ENCODE peak calls at places on chromosome 4, in six cellular contexts. U is astrocyte, F is K562, G is fibroblast of lung, T is MM.1S, S is GM12878. W is an unnamed sample.

GRCh38 chr4:169202143-169202699 is 68.5 kb downstream of the SH3RF1 start:
- DNase-seq in U (no peak), F (no peak), G (no peak), T (no peak), S (no peak), W (no peak)

GRCh38 chr4:168558587-168558986 is 61.7 kb downstream of the PALLD start:
- DNase-seq in U (peak), F (no peak), G (no peak), T (no peak), S (no peak), W (no peak)

GRCh38 chr4:168647976-168648375 is 151.1 kb downstream of the PALLD start:
- DNase-seq in U (no peak), F (no peak), G (no peak), T (no peak), S (no peak), W (no peak)

GRCh38 chr4:41258783-41259182 is 2.1 kb downstream of the UCHL1 start:
- DNase-seq in U (peak), F (no peak), G (peak), T (peak), S (no peak), W (peak)

GRCh38 chr4:182885738-182886077 is 31.5 kb downstream of the DCTD start:
- DNase-seq in U (peak), F (no peak), G (peak), T (no peak), S (no peak), W (no peak)

GRCh38 chr4:73315091-73315490 is 56.5 kb upstream of the ANKRD17 start:
- DNase-seq in U (peak), F (no peak), G (peak), T (no peak), S (no peak), W (no peak)

GRCh38 chr4:95478679-95479078 is 70.1 kb downstream of the UNC5C start:
- DNase-seq in U (no peak), F (no peak), G (no peak), T (no peak), S (no peak), W (no peak)

GRCh38 chr4:3434891-3435683 is 6.7 kb upstream of the HGFAC start:
- DNase-seq in U (no peak), F (no peak), G (no peak), T (no peak), S (no peak), W (no peak)

GRCh38 chr4:86961605-86962295 is 26.9 kb downstream of the AFF1 start:
- DNase-seq in U (peak), F (peak), G (peak), T (peak), S (peak), W (no peak)

GRCh38 chr4:52172166-52172565 is 121.1 kb downstream of the SPATA18 start:
- DNase-seq in U (no peak), F (no peak), G (peak), T (no peak), S (no peak), W (no peak)

GRCh38 chr4:153223935-153224334 is 19.7 kb downstream of the TRIM2 start:
- DNase-seq in U (peak), F (no peak), G (peak), T (no peak), S (no peak), W (peak)

GRCh38 chr4:28558871-28559270 is 1698.2 kb downstream of the STIM2 start:
- DNase-seq in U (no peak), F (no peak), G (no peak), T (no peak), S (no peak), W (no peak)

GRCh38 chr4:24470681-24471622 is 113.4 kb downstream of the DHX15 start:
- DNase-seq in U (peak), F (no peak), G (peak), T (peak), S (no peak), W (no peak)

GRCh38 chr4:182536221-182536620 is 293.0 kb downstream of the TENM3 start:
- DNase-seq in U (peak), F (no peak), G (no peak), T (no peak), S (no peak), W (no peak)

GRCh38 chr4:141155586-141155985 is 22.3 kb upstream of the RNF150 start:
- DNase-seq in U (peak), F (no peak), G (no peak), T (no peak), S (no peak), W (no peak)

GRCh38 chr4:55554453-55555030 is 7.8 kb upstream of the CLOCK start:
- DNase-seq in U (no peak), F (no peak), G (peak), T (peak), S (no peak), W (no peak)

GRCh38 chr4:55547918-55548317 is 1.2 kb upstream of the CLOCK start:
- DNase-seq in U (no peak), F (no peak), G (no peak), T (no peak), S (no peak), W (no peak)

GRCh38 chr4:55549888-55550287 is 3.2 kb upstream of the CLOCK start:
- DNase-seq in U (peak), F (no peak), G (peak), T (no peak), S (no peak), W (peak)

GRCh38 chr4:55553442-55553841 is 6.7 kb upstream of the CLOCK start:
- DNase-seq in U (peak), F (no peak), G (peak), T (no peak), S (no peak), W (peak)
- H3K4me3 ChIP-seq in U (no peak), F (no peak), G (peak), T (no peak), S (peak), W (no peak)

DNA sequence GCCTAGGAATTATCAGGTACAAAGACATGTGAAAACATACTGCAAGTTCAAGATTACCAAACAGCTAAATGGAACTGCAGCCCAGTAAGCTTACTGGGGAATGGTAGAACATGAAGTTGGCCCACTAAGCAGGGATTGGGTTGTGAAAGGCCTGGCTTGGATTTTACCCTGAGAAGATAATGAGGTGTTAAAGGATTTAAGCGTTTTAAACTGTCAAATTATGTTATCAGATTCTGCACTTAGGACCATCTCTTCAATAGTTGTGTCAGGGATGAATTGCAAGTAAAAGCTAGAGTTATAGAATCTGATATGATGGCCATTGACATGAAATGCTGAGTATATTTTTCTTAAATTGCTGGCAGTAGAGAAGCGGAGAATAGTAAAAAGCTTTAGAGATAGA is 225.7 kb downstream of the GRID2 start:
- DNase-seq in U (no peak), F (no peak), G (no peak), T (no peak), S (no peak), W (no peak)
- TF ChIP-seq EZH2 in U (no peak), F (no peak), G (no peak), T (no peak), S (no peak), W (no peak)

DNA sequence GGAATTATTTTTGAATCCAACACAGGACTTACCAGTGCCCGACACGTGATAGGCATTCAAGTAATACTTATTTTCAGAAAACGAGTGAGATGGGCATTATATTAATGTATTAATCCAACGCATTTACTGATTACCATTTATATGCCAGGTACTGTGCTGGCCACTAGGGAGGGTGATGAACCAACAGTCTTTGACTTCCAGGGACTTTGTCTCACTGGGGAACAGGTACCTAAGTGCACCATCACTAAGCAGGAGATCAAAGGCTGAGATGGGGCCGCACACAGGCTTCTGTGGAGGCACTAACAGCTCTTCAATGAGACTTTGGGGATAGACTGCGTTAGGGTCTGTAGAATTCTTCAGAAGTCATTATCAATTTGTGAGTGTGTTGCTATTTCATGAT is 5.7 kb upstream of the TADA2B start:
- DNase-seq in U (no peak), F (no peak), G (no peak), T (no peak), S (no peak), W (no peak)
- TF ChIP-seq CTCF in U (no peak), F (no peak), G (no peak), T (no peak), S (peak), W (no peak)

DNA sequence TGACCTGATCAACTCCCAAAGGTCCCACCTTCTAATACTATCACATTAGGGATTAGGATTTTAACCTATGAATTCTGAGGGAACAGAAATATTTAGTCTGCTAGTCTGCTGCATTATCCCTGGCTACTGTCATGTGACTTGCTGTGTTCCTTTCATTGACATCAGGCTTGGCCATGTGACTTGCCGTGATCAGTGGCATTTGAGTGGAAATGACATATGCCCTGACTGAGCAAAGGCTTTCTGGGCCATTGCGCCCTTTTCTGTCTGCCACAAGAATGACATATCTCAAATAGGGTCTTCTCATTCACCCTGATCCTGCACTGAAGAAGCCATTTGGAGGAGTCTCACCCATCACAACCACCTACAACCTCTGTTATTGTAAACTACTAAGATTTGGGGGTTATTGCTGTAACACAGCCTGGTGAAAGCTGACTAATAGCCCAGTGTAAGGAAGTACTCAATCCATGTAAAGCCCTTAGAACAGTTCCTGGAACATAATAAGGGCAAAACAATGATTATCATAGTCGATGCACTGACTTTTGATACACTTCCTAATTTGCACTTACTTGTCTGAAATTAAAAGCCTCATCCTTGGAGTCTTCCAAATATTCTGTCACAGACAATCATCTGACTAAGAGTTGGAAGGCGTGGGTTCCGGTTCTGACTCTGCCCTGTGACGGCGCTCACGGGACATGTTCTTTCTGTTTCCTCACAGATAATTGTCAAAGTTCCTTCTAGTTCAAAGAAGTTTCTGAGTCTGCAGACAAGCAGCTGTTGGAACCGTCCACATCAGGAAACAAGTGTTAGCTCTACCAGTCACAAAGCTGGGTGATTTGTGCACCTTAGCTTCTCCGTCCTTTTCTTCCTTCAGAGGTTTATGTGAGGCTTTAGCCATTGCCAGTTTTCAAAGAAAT is 33.2 kb upstream of the RASGEF1B start:
- DNase-seq in U (no peak), F (no peak), G (peak), T (peak), S (no peak), W (no peak)
- H3K4me3 ChIP-seq in U (no peak), F (no peak), G (no peak), T (peak), S (no peak), W (no peak)

GRCh38 chr4:42397256-42397634 is at the start of gene SHISA3:
- DNase-seq in U (no peak), F (no peak), G (peak), T (peak), S (no peak), W (no peak)

GRCh38 chr4:42398448-42399355 is 1.4 kb downstream of the SHISA3 start:
- DNase-seq in U (no peak), F (no peak), G (no peak), T (no peak), S (no peak), W (no peak)

GRCh38 chr4:42396361-42397255 is 680 bp upstream of the SHISA3 start:
- DNase-seq in U (no peak), F (no peak), G (no peak), T (no peak), S (no peak), W (no peak)

GRCh38 chr4:42399393-42399792 is 2.1 kb downstream of the SHISA3 start:
- DNase-seq in U (no peak), F (no peak), G (no peak), T (no peak), S (no peak), W (no peak)

GRCh38 chr4:42397635-42398447 is 553 bp downstream of the SHISA3 start:
- DNase-seq in U (peak), F (no peak), G (peak), T (peak), S (no peak), W (no peak)
- TF ChIP-seq EZH2 in U (peak), F (no peak), G (no peak), T (no peak), S (no peak), W (no peak)

DNA sequence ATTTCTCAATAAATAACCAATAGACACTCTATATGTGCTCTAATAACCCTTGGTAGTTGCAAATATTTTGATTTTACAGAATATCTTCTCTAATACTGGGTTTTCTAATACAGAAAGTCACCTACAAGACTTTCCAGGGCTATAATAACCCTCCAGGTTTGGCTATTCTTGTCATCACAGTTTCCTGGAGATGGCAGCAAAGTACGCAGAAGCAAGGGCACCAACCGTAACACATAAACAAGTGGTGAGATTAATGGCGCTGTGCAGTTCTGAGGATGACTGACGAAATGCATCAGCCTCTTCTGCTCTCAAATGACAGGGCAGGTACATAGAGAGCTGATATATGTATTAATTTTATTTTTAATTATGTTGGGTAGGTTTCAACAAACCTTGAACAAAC is 122.4 kb downstream of the C4orf33 start:
- DNase-seq in U (no peak), F (no peak), G (peak), T (no peak), S (no peak), W (no peak)
- TF ChIP-seq CTCF in U (no peak), F (peak), G (no peak), T (no peak), S (no peak), W (no peak)